ENCODE peak calls at places on chromosomes 1 and 21, in seven cellular contexts. Z, U, I, V, J, A and T are unnamed samples.

GRCh38 chr1:70553192-70553956 is 142.3 kb downstream of the CTH start:
- DNase-seq in Z (no peak), U (no peak), I (no peak), V (no peak), J (no peak), A (no peak), T (no peak)

GRCh38 chr21:45574081-45574501 is 31.9 kb upstream of the SLC19A1 start:
- DNase-seq in Z (no peak), U (no peak), I (no peak), V (no peak), J (no peak), A (no peak), T (no peak)

GRCh38 chr1:199954701-199955100 is 72.8 kb upstream of the NR5A2 start:
- DNase-seq in Z (no peak), U (no peak), I (no peak), V (no peak), J (no peak), A (no peak), T (no peak)

GRCh38 chr1:199778324-199778955 is 249.1 kb upstream of the NR5A2 start:
- DNase-seq in Z (no peak), U (no peak), I (peak; percentile 20), V (no peak), J (no peak), A (peak; percentile 57), T (no peak)

GRCh38 chr1:198775606-198776005 is 136.8 kb downstream of the PTPRC start:
- DNase-seq in Z (no peak), U (no peak), I (no peak), V (no peak), J (no peak), A (peak; percentile 71), T (no peak)

GRCh38 chr1:9294910-9295636 is 2.4 kb downstream of the SPSB1 start:
- DNase-seq in Z (peak; percentile 52), U (no peak), I (peak; percentile 43), V (peak; percentile 55), J (no peak), A (peak; percentile 66), T (no peak)

GRCh38 chr1:235078927-235079381 is 49.7 kb downstream of the TOMM20 start:
- DNase-seq in Z (no peak), U (no peak), I (no peak), V (peak; percentile 40), J (no peak), A (no peak), T (no peak)

GRCh38 chr1:31782766-31783410 is 18.7 kb upstream of the ADGRB2 start:
- DNase-seq in Z (no peak), U (no peak), I (peak; percentile 32), V (no peak), J (no peak), A (no peak), T (no peak)

GRCh38 chr21:43824883-43825609 is 35.7 kb downstream of the RRP1 start:
- DNase-seq in Z (no peak), U (no peak), I (no peak), V (no peak), J (no peak), A (no peak), T (no peak)

GRCh38 chr1:156465747-156466365 is 34.7 kb downstream of the MEF2D start:
- DNase-seq in Z (no peak), U (no peak), I (peak; percentile 43), V (no peak), J (no peak), A (no peak), T (no peak)